ENCODE peak calls at places on chromosome X, in eight cellular contexts. One of them, this sample, is unnamed.

GRCh38 chrX:31459361-31459760 is 387.5 kb upstream of the FTHL17 start:
- DNase-seq in K562: no peak
- DNase-seq in A549: no peak
- DNase-seq in GM23338: no peak
- DNase-seq in SK-N-SH: no peak
- DNase-seq in HepG2: no peak
- DNase-seq in Panc1: no peak
- DNase-seq in HCT116: no peak
- DNase-seq in this sample: no peak

GRCh38 chrX:141989802-141990201 is 86.1 kb downstream of the MAGEC1 start:
- DNase-seq in K562: no peak
- DNase-seq in A549: no peak
- DNase-seq in GM23338: no peak
- DNase-seq in SK-N-SH: no peak
- DNase-seq in HepG2: no peak
- DNase-seq in Panc1: no peak
- DNase-seq in HCT116: no peak
- DNase-seq in this sample: no peak

GRCh38 chrX:107826286-107827136 is 845 bp downstream of the MID2 start:
- DNase-seq in K562: no peak
- DNase-seq in A549: peak
- DNase-seq in GM23338: peak
- DNase-seq in SK-N-SH: peak
- DNase-seq in HepG2: no peak
- DNase-seq in Panc1: no peak
- DNase-seq in HCT116: no peak
- DNase-seq in this sample: no peak

GRCh38 chrX:71679575-71680207 is 12.3 kb downstream of the LOC101059915 start:
- DNase-seq in K562: no peak
- DNase-seq in A549: no peak
- DNase-seq in GM23338: no peak
- DNase-seq in SK-N-SH: no peak
- DNase-seq in HepG2: no peak
- DNase-seq in Panc1: no peak
- DNase-seq in HCT116: no peak
- DNase-seq in this sample: no peak

GRCh38 chrX:106935175-106935574 is 15.0 kb downstream of the CLDN2 start:
- DNase-seq in K562: no peak
- DNase-seq in A549: peak
- DNase-seq in GM23338: no peak
- DNase-seq in SK-N-SH: no peak
- DNase-seq in HepG2: no peak
- DNase-seq in Panc1: no peak
- DNase-seq in HCT116: no peak
- DNase-seq in this sample: no peak

GRCh38 chrX:42495139-42495538 is 282.8 kb downstream of the PPP1R2C start:
- DNase-seq in K562: no peak
- DNase-seq in A549: no peak
- DNase-seq in GM23338: no peak
- DNase-seq in SK-N-SH: no peak
- DNase-seq in HepG2: no peak
- DNase-seq in Panc1: no peak
- DNase-seq in HCT116: no peak
- DNase-seq in this sample: no peak

GRCh38 chrX:153669174-153669890 is 4.3 kb downstream of the PNCK start:
- DNase-seq in K562: peak
- DNase-seq in A549: no peak
- DNase-seq in GM23338: no peak
- DNase-seq in SK-N-SH: peak
- DNase-seq in HepG2: no peak
- DNase-seq in Panc1: no peak
- DNase-seq in HCT116: no peak
- DNase-seq in this sample: no peak

GRCh38 chrX:151970661-151971060 is 3.8 kb downstream of the GABRE start:
- DNase-seq in K562: no peak
- DNase-seq in A549: peak
- DNase-seq in GM23338: no peak
- DNase-seq in SK-N-SH: no peak
- DNase-seq in HepG2: peak
- DNase-seq in Panc1: no peak
- DNase-seq in HCT116: no peak
- DNase-seq in this sample: peak

GRCh38 chrX:9597361-9598035 is 132.6 kb downstream of the TBL1X start:
- DNase-seq in K562: no peak
- DNase-seq in A549: no peak
- DNase-seq in GM23338: no peak
- DNase-seq in SK-N-SH: no peak
- DNase-seq in HepG2: no peak
- DNase-seq in Panc1: no peak
- DNase-seq in HCT116: no peak
- DNase-seq in this sample: no peak

GRCh38 chrX:86946569-86946968 is 571.0 kb upstream of the KLHL4 start:
- DNase-seq in K562: peak
- DNase-seq in A549: peak
- DNase-seq in GM23338: peak
- DNase-seq in SK-N-SH: peak
- DNase-seq in HepG2: peak
- DNase-seq in Panc1: peak
- DNase-seq in HCT116: no peak
- DNase-seq in this sample: no peak

GRCh38 chrX:136202889-136203288 is 48.3 kb downstream of the MAP7D3 start:
- DNase-seq in K562: no peak
- DNase-seq in A549: peak
- DNase-seq in GM23338: no peak
- DNase-seq in SK-N-SH: no peak
- DNase-seq in HepG2: no peak
- DNase-seq in Panc1: no peak
- DNase-seq in HCT116: no peak
- DNase-seq in this sample: no peak
- TF ChIP-seq REST in K562: no peak
- TF ChIP-seq REST in A549: no peak
- TF ChIP-seq REST in GM23338: no peak
- TF ChIP-seq REST in SK-N-SH: no peak
- TF ChIP-seq REST in HepG2: no peak
- TF ChIP-seq REST in Panc1: no peak
- TF ChIP-seq REST in HCT116: no peak
- TF ChIP-seq REST in this sample: no peak

GRCh38 chrX:16075087-16075486 is 48.3 kb upstream of the GRPR start:
- DNase-seq in K562: no peak
- DNase-seq in A549: no peak
- DNase-seq in GM23338: no peak
- DNase-seq in SK-N-SH: no peak
- DNase-seq in HepG2: no peak
- DNase-seq in Panc1: no peak
- DNase-seq in HCT116: no peak
- DNase-seq in this sample: no peak
- H3K27ac ChIP-seq in K562: no peak
- H3K27ac ChIP-seq in A549: no peak
- H3K27ac ChIP-seq in GM23338: no peak
- H3K27ac ChIP-seq in SK-N-SH: no peak
- H3K27ac ChIP-seq in HepG2: no peak
- H3K27ac ChIP-seq in Panc1: no peak
- H3K27ac ChIP-seq in HCT116: no peak
- H3K27ac ChIP-seq in this sample: no peak

GRCh38 chrX:130080791-130081367 is 29.4 kb downstream of the ELF4 start:
- DNase-seq in K562: no peak
- DNase-seq in A549: no peak
- DNase-seq in GM23338: no peak
- DNase-seq in SK-N-SH: no peak
- DNase-seq in HepG2: no peak
- DNase-seq in Panc1: no peak
- DNase-seq in HCT116: no peak
- DNase-seq in this sample: no peak

GRCh38 chrX:130083107-130083490 is 27.2 kb downstream of the ELF4 start:
- DNase-seq in K562: peak
- DNase-seq in A549: no peak
- DNase-seq in GM23338: peak
- DNase-seq in SK-N-SH: no peak
- DNase-seq in HepG2: no peak
- DNase-seq in Panc1: no peak
- DNase-seq in HCT116: no peak
- DNase-seq in this sample: no peak

GRCh38 chrX:130081421-130082045 is 28.8 kb downstream of the ELF4 start:
- DNase-seq in K562: no peak
- DNase-seq in A549: no peak
- DNase-seq in GM23338: no peak
- DNase-seq in SK-N-SH: no peak
- DNase-seq in HepG2: no peak
- DNase-seq in Panc1: no peak
- DNase-seq in HCT116: no peak
- DNase-seq in this sample: no peak

GRCh38 chrX:130083656-130084382 is 26.5 kb downstream of the ELF4 start:
- DNase-seq in K562: no peak
- DNase-seq in A549: no peak
- DNase-seq in GM23338: no peak
- DNase-seq in SK-N-SH: no peak
- DNase-seq in HepG2: no peak
- DNase-seq in Panc1: no peak
- DNase-seq in HCT116: no peak
- DNase-seq in this sample: no peak

DNA sequence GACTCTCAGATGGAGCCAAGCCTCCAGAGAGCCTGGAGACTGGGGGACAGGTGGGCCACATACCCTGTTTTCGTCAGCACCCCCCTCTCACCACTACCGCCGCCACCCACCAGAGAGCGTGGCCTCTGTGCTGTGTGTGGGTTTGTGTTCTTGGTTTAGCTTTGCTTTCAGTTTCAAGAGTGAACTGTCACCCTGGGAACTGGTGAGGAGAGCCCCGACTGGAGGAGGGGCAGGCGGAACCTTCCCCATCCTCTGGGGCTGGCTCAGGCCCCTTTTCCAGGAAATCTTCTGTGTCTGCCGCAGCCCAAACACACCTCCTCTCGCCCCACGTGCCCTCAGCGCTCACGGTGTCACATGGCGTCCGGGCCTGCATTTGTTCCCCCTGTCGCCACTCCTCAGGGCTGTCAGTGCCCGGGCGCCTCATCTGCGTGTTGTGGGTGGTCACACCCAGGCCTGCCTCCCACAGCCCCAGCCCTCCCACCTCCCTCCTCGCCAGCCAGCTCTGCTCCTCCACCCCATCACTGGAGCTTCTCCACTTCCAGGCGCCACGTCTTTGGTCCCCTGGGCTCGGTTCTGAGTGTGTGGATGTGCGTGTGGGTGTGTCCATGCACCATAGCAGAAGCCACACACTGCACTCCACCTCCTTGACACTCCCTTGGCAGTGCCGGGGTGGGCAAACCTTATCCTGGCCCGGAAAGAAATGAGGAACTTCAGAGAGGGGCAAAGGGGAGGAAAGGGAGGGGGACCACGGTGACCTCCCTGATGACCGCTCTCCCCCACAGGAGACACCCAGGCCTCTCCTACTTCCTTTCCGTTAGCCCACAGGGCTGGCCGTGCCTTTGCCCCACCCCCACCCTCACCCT is 27.8 kb downstream of the ELF4 start:
- DNase-seq in K562: peak
- DNase-seq in A549: no peak
- DNase-seq in GM23338: no peak
- DNase-seq in SK-N-SH: no peak
- DNase-seq in HepG2: no peak
- DNase-seq in Panc1: no peak
- DNase-seq in HCT116: no peak
- DNase-seq in this sample: peak
- H3K4me3 ChIP-seq in K562: no peak
- H3K4me3 ChIP-seq in A549: no peak
- H3K4me3 ChIP-seq in GM23338: no peak
- H3K4me3 ChIP-seq in SK-N-SH: no peak
- H3K4me3 ChIP-seq in HepG2: no peak
- H3K4me3 ChIP-seq in Panc1: no peak
- H3K4me3 ChIP-seq in HCT116: no peak
- H3K4me3 ChIP-seq in this sample: peak

GRCh38 chrX:115625577-115626301 is 64.8 kb downstream of the PLS3 start:
- DNase-seq in K562: no peak
- DNase-seq in A549: no peak
- DNase-seq in GM23338: no peak
- DNase-seq in SK-N-SH: no peak
- DNase-seq in HepG2: no peak
- DNase-seq in Panc1: no peak
- DNase-seq in HCT116: no peak
- DNase-seq in this sample: no peak
- TF ChIP-seq REST in K562: no peak
- TF ChIP-seq REST in A549: no peak
- TF ChIP-seq REST in GM23338: no peak
- TF ChIP-seq REST in SK-N-SH: no peak
- TF ChIP-seq REST in HepG2: no peak
- TF ChIP-seq REST in Panc1: no peak
- TF ChIP-seq REST in HCT116: no peak
- TF ChIP-seq REST in this sample: no peak